ENCODE peak calls at places on chromosomes 13 and 19, in four cellular contexts. M, B, Z and C are unnamed samples. For H3K4me1, the result is how much of the 10 kb centered on the place peaks cover.

GRCh38 chr13:51495300-51495699 is 42.5 kb upstream of the INTS6 start:
- DNase-seq in B (no peak), M (no peak), Z (no peak), C (no peak)

GRCh38 chr13:39527961-39528720 is 74.9 kb downstream of the LHFPL6 start:
- DNase-seq in M (no peak), B (no peak), Z (peak), C (no peak)

GRCh38 chr13:83881917-83882625 is at the start of gene SLITRK1:
- DNase-seq in Z (peak), B (no peak), M (no peak), C (no peak)

GRCh38 chr13:73722120-73722519 is 412.1 kb downstream of the KLF12 start:
- DNase-seq in M (no peak), B (no peak), Z (peak), C (no peak)

GRCh38 chr13:95106562-95106961 is 194.7 kb downstream of the ABCC4 start:
- DNase-seq in B (no peak), M (no peak), Z (no peak), C (no peak)

GRCh38 chr19:34732548-34733255 is 1.3 kb upstream of the ZNF181 start:
- DNase-seq in B (no peak), Z (no peak), M (no peak), C (no peak)

GRCh38 chr19:56133858-56134654 is 7.0 kb upstream of the ZNF444 start:
- DNase-seq in Z (peak), M (no peak), B (no peak), C (no peak)

GRCh38 chr19:41999071-41999877 is 5.2 kb upstream of the ATP1A3 start:
- DNase-seq in Z (no peak), B (no peak), M (no peak), C (no peak)

GRCh38 chr13:19950374-19950773 is 8.2 kb upstream of the ZMYM2 start:
- DNase-seq in M (no peak), B (no peak), Z (no peak), C (no peak)

GRCh38 chr19:39765091-39766076 is 13.3 kb upstream of the LEUTX start:
- DNase-seq in Z (peak), B (no peak), M (no peak), C (no peak)

GRCh38 chr19:41616785-41617621 is 9.9 kb downstream of the CEACAM4 start:
- DNase-seq in B (no peak), Z (peak), M (peak), C (no peak)

GRCh38 chr13:80340643-80341097 is 256 bp downstream of the SPRY2 start:
- DNase-seq in B (peak), Z (peak), M (no peak), C (no peak)

GRCh38 chr19:15264061-15264932 is 32.0 kb upstream of the EPHX3 start:
- DNase-seq in B (no peak), Z (peak), M (peak), C (peak)

GRCh38 chr13:48776396-48776795 is 122.7 kb downstream of the CYSLTR2 start:
- DNase-seq in Z (peak), B (no peak), M (no peak), C (no peak)

GRCh38 chr13:71979616-71980015 is 112.6 kb upstream of the DACH1 start:
- DNase-seq in M (no peak), Z (no peak), B (no peak), C (no peak)

GRCh38 chr13:108700421-108701170 is 71.2 kb downstream of the MYO16 start:
- DNase-seq in M (no peak), B (no peak), Z (peak), C (no peak)

GRCh38 chr13:33690321-33690720 is 127.6 kb upstream of the RFC3 start:
- DNase-seq in Z (no peak), B (no peak), M (no peak), C (no peak)

GRCh38 chr13:106417467-106418110 is 117.9 kb downstream of the EFNB2 start:
- DNase-seq in B (no peak), M (no peak), Z (no peak), C (no peak)

GRCh38 chr13:48983331-48983730 is 7.6 kb downstream of the FNDC3A start:
- DNase-seq in M (no peak), B (no peak), Z (no peak), C (no peak)

GRCh38 chr19:45195764-45196163 is 17.2 kb downstream of the BLOC1S3 start:
- DNase-seq in Z (peak), M (no peak), B (no peak), C (no peak)

GRCh38 chr13:98577823-98578285 is 947 bp upstream of the STK24 start:
- DNase-seq in Z (no peak), B (no peak), M (peak), C (no peak)

GRCh38 chr19:17091758-17092333 is 16.3 kb downstream of the MYO9B start:
- DNase-seq in Z (no peak), M (peak), B (no peak), C (no peak)

GRCh38 chr13:95745289-95745688 is 68.3 kb downstream of the DNAJC3 start:
- DNase-seq in M (no peak), B (no peak), Z (no peak), C (no peak)

GRCh38 chr13:94480672-94481145 is 1.2 kb upstream of the DCT start:
- DNase-seq in Z (peak), M (no peak), B (no peak), C (no peak)

GRCh38 chr13:46475586-46475991 is 77.4 kb upstream of the LRCH1 start:
- DNase-seq in B (no peak), Z (no peak), M (no peak), C (no peak)

GRCh38 chr19:55464669-55465068 is at the start of gene C19orf85:
- DNase-seq in M (no peak), B (no peak), Z (no peak), C (no peak)

GRCh38 chr13:98999635-98999952 is 21.7 kb upstream of the DOCK9 start:
- DNase-seq in Z (peak), B (no peak), M (no peak), C (no peak)

GRCh38 chr13:107650081-107650701 is 565.1 kb downstream of the LIG4 start:
- DNase-seq in Z (peak), B (no peak), M (peak), C (no peak)

GRCh38 chr19:55447421-55448174 is 4.5 kb upstream of the SHISA7 start:
- DNase-seq in Z (peak), M (no peak), B (no peak), C (peak)

GRCh38 chr19:50896591-50897190 is 14.5 kb downstream of the KLK4 start:
- DNase-seq in M (peak), Z (peak), B (no peak), C (peak)

GRCh38 chr13:44312131-44312530 is 61.5 kb upstream of the SERP2 start:
- DNase-seq in M (no peak), B (no peak), Z (no peak), C (no peak)

GRCh38 chr19:49593233-49594113 is 2.5 kb downstream of the PRR12 start:
- DNase-seq in Z (peak), B (peak), M (peak), C (peak)
- TF ChIP-seq POLR2A in Z (no peak), B (no peak), M (no peak), C (no peak)

DNA sequence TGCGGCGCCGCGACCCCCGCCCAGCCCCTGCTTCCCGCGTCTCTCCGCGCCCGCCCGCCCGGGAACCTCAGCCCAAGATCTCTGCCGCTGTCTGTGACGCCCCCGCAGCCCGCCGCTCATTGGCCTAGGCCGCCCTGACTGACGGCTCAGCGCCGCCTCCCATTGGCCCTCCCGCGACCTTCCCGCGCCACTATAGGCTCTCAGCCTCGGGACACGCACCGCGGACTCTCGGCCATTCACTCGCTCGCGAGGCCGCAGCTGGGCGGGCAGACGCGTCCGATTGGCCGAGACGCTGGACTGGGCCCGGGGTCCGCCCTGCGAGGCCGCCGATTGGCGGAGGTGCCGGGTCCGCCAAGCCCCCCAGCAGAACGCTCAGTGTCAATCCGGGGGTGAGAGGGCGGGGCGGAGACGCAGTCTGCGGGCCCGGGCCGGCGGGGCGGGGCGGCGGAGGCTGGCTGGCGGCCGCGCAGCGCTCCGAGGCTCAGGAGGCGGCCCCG is at the start of gene PRKACA:
- DNase-seq in Z (peak), B (peak), M (peak), C (peak)
- H3K4me1 ChIP-seq in Z (under half), B (under half), M (half or more), C (under half)

GRCh38 chr13:112689498-112690241 is at the start of gene ATP11A:
- DNase-seq in Z (peak), B (peak), M (peak), C (peak)
- TF ChIP-seq POLR2A in Z (peak), B (no peak), M (no peak), C (peak)

DNA sequence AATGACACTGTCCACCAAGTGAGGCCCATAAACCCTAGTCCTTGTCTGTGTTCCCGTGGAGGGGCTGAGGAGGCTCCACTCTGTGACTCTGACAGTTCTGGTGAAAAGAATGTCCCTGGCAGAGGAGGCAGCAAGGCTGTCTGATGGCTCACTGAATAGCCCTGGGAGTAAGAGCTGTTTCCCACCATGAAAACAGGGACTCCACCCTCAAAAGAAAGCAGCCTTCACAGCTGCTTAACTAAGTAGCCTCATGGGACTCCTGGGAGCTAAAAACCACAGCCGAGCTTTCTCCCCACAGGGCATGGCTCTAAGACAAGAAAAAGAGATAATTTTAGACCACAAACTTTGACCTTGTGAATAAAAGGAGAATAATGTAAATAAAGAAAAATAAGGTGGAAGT is 135.1 kb upstream of the FRY start:
- DNase-seq in B (no peak), M (no peak), Z (peak), C (no peak)
- H3K4me1 ChIP-seq in B (under half), M (under half), Z (under half), C (under half)

DNA sequence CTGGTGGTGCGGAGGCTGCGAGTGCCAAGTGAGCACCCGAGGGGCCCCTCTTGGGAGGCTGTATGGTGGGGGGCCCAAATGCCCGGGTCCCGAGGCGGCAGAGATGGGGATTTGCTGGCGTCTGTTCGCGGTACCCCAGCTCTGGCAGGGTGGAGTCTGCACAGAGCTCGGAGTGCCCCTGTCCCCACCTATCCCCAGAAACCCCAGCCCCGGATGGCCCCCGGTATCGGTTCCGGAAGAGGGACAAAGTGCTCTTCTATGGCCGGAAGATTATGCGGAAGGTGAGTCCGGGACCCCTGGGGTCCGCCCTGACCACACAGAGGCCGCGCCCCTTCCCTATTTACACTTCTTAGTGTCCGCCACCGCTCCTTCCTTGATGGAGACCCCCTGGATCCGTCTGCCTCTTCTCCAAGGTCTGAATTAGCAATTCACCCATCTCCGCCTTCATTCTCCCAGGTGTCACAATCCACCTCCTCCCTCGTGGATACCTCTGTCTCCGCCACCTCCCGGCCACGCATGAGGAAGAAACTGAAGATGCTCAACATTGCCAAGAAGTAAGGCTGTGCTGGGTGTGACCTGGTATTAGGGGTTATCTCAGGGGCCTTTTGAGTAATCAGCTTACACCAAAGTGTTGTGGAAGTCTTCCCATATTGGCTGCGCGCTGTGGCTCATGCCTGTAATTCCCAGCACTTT is 622 bp downstream of the PNPLA6 start:
- DNase-seq in M (no peak), Z (no peak), B (no peak), C (no peak)
- TF ChIP-seq POLR2A in M (no peak), Z (no peak), B (no peak), C (no peak)

GRCh38 chr19:54156953-54157352 is 2.6 kb downstream of the LENG1 start:
- DNase-seq in Z (no peak), M (no peak), B (no peak), C (no peak)
- H3K4me1 ChIP-seq in Z (under half), M (under half), B (under half), C (under half)

GRCh38 chr19:5703819-5704818 is 14.0 kb downstream of the RPL36 start:
- DNase-seq in B (no peak), M (no peak), Z (no peak), C (no peak)
- TF ChIP-seq POLR2A in B (no peak), M (no peak), Z (no peak), C (no peak)

DNA sequence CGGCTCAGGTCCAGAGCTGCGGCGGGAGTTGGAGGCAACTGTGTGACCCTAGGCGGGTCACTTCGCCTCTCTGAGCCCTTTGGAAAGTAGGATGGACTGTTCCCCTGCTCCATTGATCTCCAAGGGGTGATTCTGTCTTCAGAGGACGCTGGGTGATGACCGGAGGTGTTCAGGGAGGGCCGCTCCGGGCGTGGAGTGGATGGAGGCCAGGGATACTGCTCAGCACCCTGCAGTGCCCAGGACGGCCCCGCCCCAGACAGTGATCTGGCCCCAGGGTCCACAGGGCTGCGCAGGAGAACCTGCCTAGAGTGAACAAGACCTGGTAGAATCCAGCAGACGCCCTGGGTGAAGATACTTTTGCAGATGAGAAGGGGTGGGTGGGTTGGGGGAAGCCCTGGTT is 7.0 kb downstream of the NCLN start:
- DNase-seq in Z (no peak), B (no peak), M (peak), C (no peak)
- H3K4me1 ChIP-seq in Z (under half), B (under half), M (under half), C (under half)

GRCh38 chr13:30616927-30617314 is 799 bp upstream of the USPL1 start:
- DNase-seq in Z (peak), M (no peak), B (no peak), C (peak)
- TF ChIP-seq POLR2A in Z (peak), M (peak), B (no peak), C (peak)